ENCODE peak calls at places on chromosomes 4 and X, in five cellular contexts. K is astrocyte of the cerebellum; S is cardiac muscle cell; C is K562; P is CD8-positive, alpha-beta T cell. F is an unnamed sample.

GRCh38 chr4:70575964-70576363 is 16.1 kb upstream of the AMBN start:
- DNase-seq in K (no peak), S (no peak), C (no peak), P (no peak), F (no peak)

GRCh38 chr4:79848329-79848728 is 224.7 kb downstream of the ANTXR2 start:
- DNase-seq in K (no peak), S (no peak), C (no peak), P (no peak), F (no peak)

GRCh38 chr4:65670331-65671031 is at the start of gene EPHA5:
- DNase-seq in K (peak), S (peak), C (no peak), P (no peak), F (peak)

GRCh38 chrX:154091678-154092077 is 5.8 kb downstream of the MECP2 start:
- DNase-seq in K (no peak), S (no peak), C (no peak), P (no peak), F (no peak)

GRCh38 chr4:166400270-166400894 is 527.3 kb downstream of the TLL1 start:
- DNase-seq in K (no peak), S (no peak), C (no peak), P (no peak), F (no peak)

GRCh38 chr4:140427919-140428471 is 547 bp upstream of the CLGN start:
- DNase-seq in K (no peak), S (peak), C (no peak), P (no peak), F (no peak)

GRCh38 chr4:336099-336892 is 1.3 kb upstream of the ZNF141 start:
- DNase-seq in K (no peak), S (peak), C (no peak), P (peak), F (no peak)

GRCh38 chrX:19991350-19991718 is 473 bp upstream of the BCLAF3 start:
- DNase-seq in K (no peak), S (no peak), C (no peak), P (no peak), F (no peak)

GRCh38 chrX:16177260-16177659 is 10.0 kb downstream of the MAGEB17 start:
- DNase-seq in K (no peak), S (no peak), C (no peak), P (no peak), F (no peak)

GRCh38 chrX:2457289-2458133 is 43.3 kb downstream of the DHRSX start:
- DNase-seq in K (no peak), S (no peak), C (peak), P (no peak), F (no peak)

GRCh38 chrX:126552313-126553022 is at the start of gene DCAF12L1:
- DNase-seq in K (no peak), S (no peak), C (no peak), P (no peak), F (no peak)

GRCh38 chrX:15724911-15725310 is 13.2 kb upstream of the CA5B start:
- DNase-seq in K (no peak), S (no peak), C (no peak), P (no peak), F (no peak)

GRCh38 chr4:79652232-79652631 is 244.2 kb upstream of the GK2 start:
- DNase-seq in K (peak), S (peak), C (no peak), P (no peak), F (no peak)

GRCh38 chrX:67437821-67438220 is 106.0 kb upstream of the AR start:
- DNase-seq in K (no peak), S (no peak), C (no peak), P (no peak), F (no peak)

GRCh38 chr4:721261-722171 is 15.9 kb downstream of the PCGF3 start:
- DNase-seq in K (no peak), S (peak), C (no peak), P (no peak), F (no peak)

GRCh38 chr4:140246216-140246615 is 92.2 kb upstream of the MAML3 start:
- DNase-seq in K (no peak), S (no peak), C (no peak), P (no peak), F (no peak)

GRCh38 chr4:114236370-114236769 is 256.9 kb upstream of the ARSJ start:
- DNase-seq in K (no peak), S (no peak), C (no peak), P (no peak), F (no peak)

GRCh38 chrX:30973784-30974427 is 84.9 kb upstream of the TAB3 start:
- DNase-seq in K (no peak), S (no peak), C (peak), P (no peak), F (no peak)

GRCh38 chrX:134558133-134558532 is 98.2 kb downstream of the HPRT1 start:
- DNase-seq in K (no peak), S (no peak), C (no peak), P (no peak), F (no peak)

GRCh38 chrX:119325456-119325855 is 73.7 kb upstream of the SLC25A43 start:
- DNase-seq in K (peak), S (peak), C (no peak), P (no peak), F (no peak)

GRCh38 chrX:104806346-104806745 is 240.3 kb downstream of the IL1RAPL2 start:
- DNase-seq in K (no peak), S (no peak), C (no peak), P (no peak), F (no peak)

GRCh38 chr4:101163936-101164335 is 183.4 kb downstream of the PPP3CA start:
- DNase-seq in K (no peak), S (no peak), C (no peak), P (no peak), F (no peak)

GRCh38 chrX:13000311-13000811 is 25.5 kb downstream of the TMSB4X start:
- DNase-seq in K (no peak), S (no peak), C (no peak), P (peak), F (no peak)

GRCh38 chrX:40420899-40421729 is 159.7 kb upstream of the ATP6AP2 start:
- DNase-seq in K (peak), S (peak), C (no peak), P (no peak), F (peak)

GRCh38 chrX:23804578-23804977 is 21.6 kb downstream of the SAT1 start:
- DNase-seq in K (no peak), S (no peak), C (no peak), P (no peak), F (no peak)

GRCh38 chr4:76830612-76831474 is 67.1 kb downstream of the SOWAHB start:
- DNase-seq in K (peak), S (peak), C (no peak), P (no peak), F (peak)

GRCh38 chr4:165402375-165402774 is 23.6 kb downstream of the CPE start:
- DNase-seq in K (no peak), S (no peak), C (peak), P (no peak), F (no peak)

GRCh38 chr4:98232202-98232601 is 29.0 kb upstream of the RAP1GDS1 start:
- DNase-seq in K (no peak), S (peak), C (no peak), P (no peak), F (no peak)

GRCh38 chr4:94744830-94745229 is 12.9 kb upstream of the BMPR1B start:
- DNase-seq in K (no peak), S (no peak), C (no peak), P (no peak), F (no peak)

GRCh38 chr4:141133146-141134006 is at the start of gene RNF150:
- DNase-seq in K (peak), S (peak), C (peak), P (peak), F (peak)

GRCh38 chrX:64394874-64395567 is at the start of gene MTMR8:
- DNase-seq in K (peak), S (peak), C (peak), P (peak), F (peak)

GRCh38 chr4:42995343-42995944 is 102.9 kb downstream of the GRXCR1 start:
- DNase-seq in K (peak), S (peak), C (peak), P (no peak), F (peak)
- TF ChIP-seq CTCF in K (peak), S (peak), C (peak), P (peak), F (peak)

DNA sequence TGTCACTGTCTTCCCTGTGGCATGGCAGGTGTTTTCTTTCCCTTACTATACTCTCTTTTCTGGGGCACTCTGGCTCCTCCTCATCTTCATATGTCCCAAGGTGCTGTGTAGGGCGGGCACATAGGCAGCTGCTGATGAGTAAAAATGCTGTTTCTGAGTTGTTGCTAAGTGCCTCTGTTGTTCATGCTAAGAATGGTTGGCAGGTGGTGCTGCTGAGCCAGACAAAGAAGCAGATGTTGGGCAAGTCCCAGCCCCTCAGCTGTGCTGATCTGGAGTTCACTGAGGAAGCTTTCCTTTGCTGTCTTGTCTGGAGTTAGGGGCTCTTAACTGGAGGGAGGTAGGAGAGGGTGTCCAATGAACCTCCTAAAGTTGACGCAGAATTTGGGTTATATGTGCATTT is 40.6 kb downstream of the HADH start:
- DNase-seq in K (peak), S (peak), C (peak), P (peak), F (peak)
- TF ChIP-seq CTCF in K (peak), S (peak), C (peak), P (peak), F (peak)

GRCh38 chr4:48339642-48340041 is 1.7 kb upstream of the SLAIN2 start:
- DNase-seq in K (no peak), S (no peak), C (no peak), P (no peak), F (no peak)

GRCh38 chr4:48340276-48340904 is 939 bp upstream of the SLAIN2 start:
- DNase-seq in K (peak), S (peak), C (peak), P (peak), F (no peak)

GRCh38 chr4:48341776-48342558 is 638 bp downstream of the SLAIN2 start:
- DNase-seq in K (no peak), S (peak), C (peak), P (peak), F (no peak)

GRCh38 chr4:48342559-48342878 is 1.2 kb downstream of the SLAIN2 start:
- DNase-seq in K (no peak), S (no peak), C (no peak), P (peak), F (no peak)

GRCh38 chr4:48340905-48341775 is at the start of gene SLAIN2:
- DNase-seq in K (peak), S (peak), C (peak), P (peak), F (peak)
- TF ChIP-seq CTCF in K (peak), S (peak), C (peak), P (peak), F (peak)

GRCh38 chrX:85051627-85052026 is 48.0 kb downstream of the APOOL start:
- DNase-seq in K (no peak), S (no peak), C (no peak), P (no peak), F (no peak)

GRCh38 chrX:85052207-85052606 is 48.5 kb downstream of the APOOL start:
- DNase-seq in K (no peak), S (peak), C (no peak), P (no peak), F (no peak)

DNA sequence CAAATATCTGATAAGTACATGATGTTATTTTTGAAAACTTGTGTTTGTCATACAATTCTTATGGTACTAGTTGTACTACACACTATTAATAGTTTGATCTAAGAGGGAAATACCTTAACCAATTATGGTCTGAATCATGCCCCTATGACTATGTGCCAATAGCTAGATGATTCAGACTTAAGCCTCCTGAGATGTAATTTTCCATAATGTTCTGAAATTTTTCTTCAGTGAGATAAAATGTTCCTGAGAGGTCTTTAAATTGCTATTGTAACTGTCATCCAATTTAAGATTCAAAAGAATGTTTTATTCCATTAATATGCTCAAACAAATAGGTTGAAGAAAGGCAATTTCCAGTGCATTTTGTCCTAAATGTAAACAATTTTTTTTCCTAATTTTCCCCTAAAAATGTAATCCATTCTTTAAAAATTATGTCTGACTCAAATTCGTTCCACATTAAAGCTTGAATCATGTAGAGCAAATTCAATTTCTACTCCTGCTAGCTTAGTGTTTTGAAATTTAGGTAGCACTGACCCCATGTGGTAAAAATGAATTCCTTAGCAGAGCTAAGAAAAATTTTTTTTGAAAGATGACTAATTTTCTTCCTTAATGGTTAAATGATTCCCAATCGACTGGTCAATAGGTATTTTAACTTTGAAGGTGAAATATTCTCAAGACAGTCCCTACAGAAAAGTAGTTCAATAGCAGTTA is 49.1 kb downstream of the APOOL start:
- DNase-seq in K (peak), S (peak), C (no peak), P (no peak), F (peak)
- TF ChIP-seq CTCF in K (peak), S (peak), C (no peak), P (no peak), F (peak)

GRCh38 chr4:48799157-48799556 is 19.1 kb upstream of the FRYL start:
- DNase-seq in K (no peak), S (no peak), C (no peak), P (no peak), F (no peak)

GRCh38 chr4:48798117-48798516 is 18.0 kb upstream of the FRYL start:
- DNase-seq in K (no peak), S (no peak), C (no peak), P (no peak), F (no peak)

GRCh38 chr4:48801739-48802138 is 21.7 kb upstream of the FRYL start:
- DNase-seq in K (no peak), S (peak), C (no peak), P (no peak), F (no peak)

GRCh38 chr4:48804584-48805301 is 24.7 kb upstream of the FRYL start:
- DNase-seq in K (no peak), S (peak), C (no peak), P (no peak), F (no peak)

GRCh38 chr4:48801016-48801715 is 21.1 kb upstream of the FRYL start:
- DNase-seq in K (no peak), S (no peak), C (no peak), P (no peak), F (no peak)
- TF ChIP-seq CTCF in K (no peak), S (no peak), C (no peak), P (no peak), F (no peak)

DNA sequence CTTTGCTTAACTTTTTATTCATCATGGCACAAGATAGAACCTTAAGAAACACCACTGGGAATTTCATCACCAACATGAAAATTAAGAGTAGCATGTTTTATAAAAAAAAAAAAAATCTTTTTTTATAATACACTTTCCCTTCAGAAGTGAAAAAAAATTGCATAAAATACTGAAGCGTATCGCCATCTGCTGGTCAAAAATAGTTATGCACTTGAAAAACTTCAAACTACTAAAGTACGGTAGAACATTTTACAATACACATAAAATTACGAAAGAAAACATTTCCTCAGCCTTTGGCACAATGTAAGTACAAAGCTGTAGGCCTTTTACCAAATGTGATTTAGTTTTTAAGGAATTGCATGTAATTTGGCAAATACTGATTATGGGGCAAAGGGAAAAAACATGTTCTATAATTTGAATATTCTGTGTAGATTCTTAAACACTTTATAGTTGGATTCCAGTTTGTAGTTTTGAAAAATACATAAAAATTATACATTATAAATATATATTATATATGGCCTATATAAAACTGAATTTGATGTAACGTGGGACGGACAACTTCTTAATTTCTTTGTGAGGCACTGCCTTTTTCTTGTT is 26.5 kb downstream of the HCCS start:
- DNase-seq in K (peak), S (peak), C (no peak), P (no peak), F (no peak)
- TF ChIP-seq CTCF in K (peak), S (peak), C (peak), P (peak), F (peak)

GRCh38 chr4:108155373-108155772 is 13.4 kb downstream of the LEF1 start:
- DNase-seq in K (peak), S (no peak), C (no peak), P (peak), F (no peak)
- TF ChIP-seq CTCF in K (peak), S (no peak), C (peak), P (peak), F (peak)

GRCh38 chr4:178632415-178632814 is 1190.2 kb upstream of the AGA start:
- DNase-seq in K (no peak), S (no peak), C (no peak), P (no peak), F (no peak)

GRCh38 chr4:178633263-178633662 is 1191.0 kb upstream of the AGA start:
- DNase-seq in K (no peak), S (no peak), C (no peak), P (no peak), F (no peak)
- TF ChIP-seq CTCF in K (no peak), S (no peak), C (no peak), P (no peak), F (no peak)